ENCODE peak calls at places on chromosomes 11 and 22, in five cellular contexts. One of them, this sample, is unnamed.

GRCh38 chr22:44786610-44787009 is 34.2 kb downstream of the ARHGAP8 start:
- DNase-seq in choroid plexus epithelial cell: no peak
- DNase-seq in NCI-H460: no peak
- DNase-seq in ureter: no peak
- DNase-seq in AG04450: no peak
- DNase-seq in this sample: no peak

GRCh38 chr22:50621948-50622722 is 5.8 kb downstream of the ARSA start:
- DNase-seq in choroid plexus epithelial cell: no peak
- DNase-seq in NCI-H460: no peak
- DNase-seq in ureter: no peak
- DNase-seq in AG04450: no peak
- DNase-seq in this sample: no peak

GRCh38 chr11:28674432-28675076 is 566.4 kb downstream of the METTL15 start:
- DNase-seq in choroid plexus epithelial cell: peak
- DNase-seq in NCI-H460: peak
- DNase-seq in ureter: no peak
- DNase-seq in AG04450: no peak
- DNase-seq in this sample: no peak

GRCh38 chr22:40046126-40046525 is 51.4 kb downstream of the FAM83F start:
- DNase-seq in choroid plexus epithelial cell: no peak
- DNase-seq in NCI-H460: no peak
- DNase-seq in ureter: no peak
- DNase-seq in AG04450: no peak
- DNase-seq in this sample: no peak

GRCh38 chr22:27299181-27300085 is 502.1 kb downstream of the MN1 start:
- DNase-seq in choroid plexus epithelial cell: peak
- DNase-seq in NCI-H460: no peak
- DNase-seq in ureter: no peak
- DNase-seq in AG04450: no peak
- DNase-seq in this sample: no peak

GRCh38 chr11:7490054-7490453 is 4.7 kb downstream of the OLFML1 start:
- DNase-seq in choroid plexus epithelial cell: peak
- DNase-seq in NCI-H460: no peak
- DNase-seq in ureter: no peak
- DNase-seq in AG04450: no peak
- DNase-seq in this sample: no peak

GRCh38 chr11:128814856-128815705 is 52.0 kb downstream of the KCNJ1 start:
- DNase-seq in choroid plexus epithelial cell: peak
- DNase-seq in NCI-H460: no peak
- DNase-seq in ureter: no peak
- DNase-seq in AG04450: peak
- DNase-seq in this sample: no peak

GRCh38 chr11:73335204-73335923 is 27.3 kb downstream of the ARHGEF17 start:
- DNase-seq in choroid plexus epithelial cell: peak
- DNase-seq in NCI-H460: peak
- DNase-seq in ureter: peak
- DNase-seq in AG04450: no peak
- DNase-seq in this sample: peak

GRCh38 chr11:12838463-12839120 is 164.4 kb downstream of the TEAD1 start:
- DNase-seq in choroid plexus epithelial cell: no peak
- DNase-seq in NCI-H460: no peak
- DNase-seq in ureter: no peak
- DNase-seq in AG04450: no peak
- DNase-seq in this sample: no peak

GRCh38 chr11:2461253-2462091 is 16.7 kb downstream of the KCNQ1 start:
- DNase-seq in choroid plexus epithelial cell: no peak
- DNase-seq in NCI-H460: no peak
- DNase-seq in ureter: no peak
- DNase-seq in AG04450: no peak
- DNase-seq in this sample: no peak